ENCODE peak calls at places on chromosomes 16 and 17, in eight cellular contexts. N is activated CD4-positive, alpha-beta T cell treated with anti-CD3 and anti-CD28 coated beads, Interleukin-2, amount 10 ng/mL, durations not matched to agents 7 days and 5 days; U is CD8-positive, alpha-beta memory T cell; S is heart right ventricle; K is Right ventricle myocardium superior; T is naive thymus-derived CD4-positive, alpha-beta T cell; O is H54; E is AG20443. C is an unnamed sample.

GRCh38 chr16:75244844-75245758 is 6.3 kb downstream of the BCAR1 start:
- DNase-seq in K (peak; percentile 89), T (no peak), S (peak; percentile 84), O (peak; percentile 95), N (no peak), U (no peak), E (peak; percentile 89), C (no peak)

GRCh38 chr17:71438631-71439146 is 682.1 kb upstream of the SOX9 start:
- DNase-seq in U (no peak), O (peak; percentile 26), T (no peak), K (no peak), E (peak; percentile 79), S (no peak), N (no peak), C (no peak)

GRCh38 chr17:77475012-77475976 is 334.5 kb downstream of the SEC14L1 start:
- DNase-seq in O (no peak), K (no peak), S (no peak), T (peak; percentile 72), E (peak; percentile 76), U (peak; percentile 79), N (peak; percentile 56), C (peak; percentile 22)

GRCh38 chr16:11107781-11108465 is 148.1 kb downstream of the SOCS1 start:
- DNase-seq in E (peak; percentile 51), S (no peak), K (no peak), U (no peak), O (no peak), T (no peak), N (no peak), C (no peak)

GRCh38 chr16:85195884-85196816 is 83.9 kb upstream of the CIBAR2 start:
- DNase-seq in U (no peak), N (no peak), S (no peak), T (no peak), E (peak; percentile 63), O (no peak), K (peak; percentile 55), C (no peak)

GRCh38 chr17:65061621-65062020 is 5.1 kb upstream of the GNA13 start:
- DNase-seq in N (no peak), S (no peak), T (no peak), K (no peak), U (no peak), O (no peak), E (no peak), C (no peak)

GRCh38 chr16:14088155-14088753 is 17.1 kb downstream of the MRTFB start:
- DNase-seq in N (no peak), S (no peak), T (no peak), K (peak; percentile 51), E (no peak), U (no peak), O (no peak), C (no peak)

GRCh38 chr17:31488982-31489294 is 97.5 kb downstream of the RAB11FIP4 start:
- DNase-seq in K (no peak), N (no peak), S (no peak), E (no peak), T (no peak), O (no peak), U (no peak), C (no peak)

GRCh38 chr17:73503560-73503959 is 140.7 kb downstream of the SDK2 start:
- DNase-seq in U (no peak), K (peak; percentile 6), E (no peak), N (no peak), O (no peak), S (no peak), T (no peak), C (no peak)

GRCh38 chr17:36598951-36599401 is 2.4 kb upstream of the MRM1 start:
- DNase-seq in S (no peak), E (no peak), O (no peak), K (no peak), U (no peak), N (no peak), T (no peak), C (no peak)

GRCh38 chr16:77009453-77009852 is 181.5 kb upstream of the MON1B start:
- DNase-seq in K (no peak), T (no peak), O (no peak), E (no peak), U (no peak), N (no peak), S (no peak), C (no peak)

GRCh38 chr16:80993293-80993691 is 13.4 kb downstream of the CMC2 start:
- DNase-seq in U (no peak), T (no peak), O (no peak), N (no peak), S (no peak), K (no peak), E (peak; percentile 81), C (no peak)

GRCh38 chr17:33459078-33459940 is 166.2 kb upstream of the ASIC2 start:
- DNase-seq in O (no peak), K (no peak), U (no peak), E (no peak), S (no peak), N (no peak), T (no peak), C (no peak)

GRCh38 chr17:1267471-1267947 is 2.7 kb upstream of the BHLHA9 start:
- DNase-seq in S (peak; percentile 34), O (peak; percentile 43), E (no peak), U (no peak), K (no peak), N (no peak), T (no peak), C (no peak)

GRCh38 chr16:1258906-1259759 is 3.3 kb downstream of the TPSD1 start:
- DNase-seq in K (peak; percentile 34), U (no peak), E (no peak), O (no peak), N (no peak), S (no peak), T (no peak), C (no peak)

GRCh38 chr17:73522696-73523095 is 121.5 kb downstream of the SDK2 start:
- DNase-seq in U (no peak), N (no peak), T (no peak), K (no peak), O (no peak), S (no peak), E (no peak), C (no peak)

GRCh38 chr17:59435238-59435637 is 103.8 kb downstream of the YPEL2 start:
- DNase-seq in S (no peak), U (no peak), T (no peak), E (no peak), N (no peak), O (no peak), K (no peak), C (no peak)

GRCh38 chr16:69120096-69120664 is 12.2 kb downstream of the CHTF8 start:
- DNase-seq in K (no peak), O (no peak), S (no peak), E (no peak), T (no peak), U (no peak), N (no peak), C (no peak)

GRCh38 chr17:282912-283882 is 69.4 kb downstream of the RPH3AL start:
- DNase-seq in T (no peak), K (no peak), E (no peak), N (peak; percentile 2), U (peak; percentile 32), S (no peak), O (no peak), C (no peak)

GRCh38 chr16:14309906-14310305 is 238.8 kb downstream of the MRTFB start:
- DNase-seq in O (peak; percentile 71), K (no peak), E (peak; percentile 84), T (no peak), U (no peak), S (no peak), N (no peak), C (no peak)

GRCh38 chr17:74372426-74372825 is 5.1 kb downstream of the GPR142 start:
- DNase-seq in E (no peak), T (no peak), S (no peak), O (no peak), N (no peak), U (no peak), K (no peak), C (no peak)

GRCh38 chr17:59278401-59278800 is 53.1 kb upstream of the YPEL2 start:
- DNase-seq in U (no peak), N (no peak), O (no peak), T (no peak), E (no peak), S (no peak), K (no peak), C (no peak)

GRCh38 chr17:32659419-32659842 is 172.6 kb downstream of the CDK5R1 start:
- DNase-seq in N (peak; percentile 71), S (peak; percentile 65), U (peak; percentile 68), O (peak; percentile 15), K (peak; percentile 82), E (peak; percentile 85), T (peak; percentile 35), C (peak; percentile 21)

GRCh38 chr16:23807028-23807427 is 28.8 kb upstream of the PRKCB start:
- DNase-seq in N (no peak), U (no peak), E (no peak), T (no peak), O (no peak), K (no peak), S (no peak), C (no peak)

GRCh38 chr17:82561429-82562035 is 42.0 kb downstream of the FOXK2 start:
- DNase-seq in O (no peak), S (no peak), N (no peak), T (no peak), U (no peak), K (no peak), E (no peak), C (no peak)

GRCh38 chr16:31128711-31129567 is 6.6 kb downstream of the PRSS8 start:
- DNase-seq in K (peak; percentile 69), T (no peak), S (no peak), E (no peak), U (no peak), O (no peak), N (no peak), C (no peak)

GRCh38 chr16:7363397-7364053 is 30.9 kb downstream of the RBFOX1 start:
- DNase-seq in E (no peak), N (no peak), K (peak; percentile 64), U (no peak), S (peak; percentile 48), O (no peak), T (no peak), C (no peak)

GRCh38 chr16:51401673-51402072 is 250.6 kb upstream of the SALL1 start:
- DNase-seq in K (no peak), E (no peak), T (no peak), O (no peak), S (no peak), N (no peak), U (no peak), C (no peak)

GRCh38 chr16:30371248-30371816 is 1.0 kb upstream of the TBC1D10B start:
- DNase-seq in E (no peak), S (no peak), N (no peak), O (no peak), T (no peak), U (no peak), K (no peak), C (no peak)

GRCh38 chr16:685967-686366 is 1.8 kb upstream of the JMJD8 start:
- DNase-seq in U (no peak), S (no peak), K (no peak), O (peak; percentile 81), E (peak; percentile 42), N (no peak), T (no peak), C (no peak)

GRCh38 chr16:50153648-50154368 is 702 bp downstream of the TENT4B start:
- DNase-seq in K (peak; percentile 66), E (peak; percentile 48), T (no peak), U (no peak), S (peak; percentile 24), N (peak; percentile 46), O (peak; percentile 55), C (peak; percentile 28)

GRCh38 chr17:64269687-64270649 is 6.9 kb upstream of the TEX2 start:
- DNase-seq in S (no peak), T (no peak), E (no peak), K (no peak), N (no peak), U (no peak), O (no peak), C (no peak)

GRCh38 chr16:48561960-48562393 is 48.0 kb downstream of the N4BP1 start:
- DNase-seq in U (no peak), T (no peak), K (no peak), O (no peak), S (no peak), N (no peak), E (no peak), C (no peak)

GRCh38 chr16:21169249-21169981 is 10.9 kb downstream of the LDAF1 start:
- DNase-seq in U (no peak), E (peak; percentile 29), T (no peak), K (no peak), S (no peak), N (no peak), O (no peak), C (no peak)